ENCODE peak calls at places on chromosome 1, in nine cellular contexts. One of them, this sample, is unnamed.
A peak's percentile ranks its signal among the peaks of the same experiment; 100 is the strongest.

GRCh38 chr1:111769517-111770146 is 13.9 kb downstream of the DDX20 start:
- DNase-seq in left ventricle myocardium superior: no peak
- DNase-seq in naive thymus-derived CD8-positive, alpha-beta T cell: peak; percentile 31
- DNase-seq in GM04504: peak; percentile 40
- DNase-seq in CD4-positive, alpha-beta T cell: peak; percentile 25
- DNase-seq in Karpas-422: peak; percentile 91
- DNase-seq in T-cell: peak; percentile 40
- DNase-seq in NCI-H1694 treated with DMSO at 0.1 percent for 48 hours: peak; percentile 67
- DNase-seq in NCI-H1092 treated with DMSO at 0.1 percent for 48 hours: peak; percentile 51
- DNase-seq in this sample: peak; percentile 77

GRCh38 chr1:209433649-209434031 is 149.9 kb upstream of the CAMK1G start:
- DNase-seq in left ventricle myocardium superior: no peak
- DNase-seq in naive thymus-derived CD8-positive, alpha-beta T cell: no peak
- DNase-seq in GM04504: no peak
- DNase-seq in CD4-positive, alpha-beta T cell: no peak
- DNase-seq in Karpas-422: no peak
- DNase-seq in T-cell: no peak
- DNase-seq in NCI-H1694 treated with DMSO at 0.1 percent for 48 hours: no peak
- DNase-seq in NCI-H1092 treated with DMSO at 0.1 percent for 48 hours: no peak
- DNase-seq in this sample: no peak

GRCh38 chr1:5887436-5888290 is 104.6 kb downstream of the NPHP4 start:
- DNase-seq in left ventricle myocardium superior: no peak
- DNase-seq in naive thymus-derived CD8-positive, alpha-beta T cell: no peak
- DNase-seq in GM04504: no peak
- DNase-seq in CD4-positive, alpha-beta T cell: no peak
- DNase-seq in Karpas-422: no peak
- DNase-seq in T-cell: no peak
- DNase-seq in NCI-H1694 treated with DMSO at 0.1 percent for 48 hours: no peak
- DNase-seq in NCI-H1092 treated with DMSO at 0.1 percent for 48 hours: no peak
- DNase-seq in this sample: no peak

GRCh38 chr1:208564466-208564865 is 320.3 kb upstream of the PLXNA2 start:
- DNase-seq in left ventricle myocardium superior: no peak
- DNase-seq in naive thymus-derived CD8-positive, alpha-beta T cell: no peak
- DNase-seq in GM04504: no peak
- DNase-seq in CD4-positive, alpha-beta T cell: no peak
- DNase-seq in Karpas-422: no peak
- DNase-seq in T-cell: no peak
- DNase-seq in NCI-H1694 treated with DMSO at 0.1 percent for 48 hours: no peak
- DNase-seq in NCI-H1092 treated with DMSO at 0.1 percent for 48 hours: no peak
- DNase-seq in this sample: no peak

GRCh38 chr1:156709743-156710489 is 4.5 kb upstream of the CRABP2 start:
- DNase-seq in left ventricle myocardium superior: peak; percentile 77
- DNase-seq in naive thymus-derived CD8-positive, alpha-beta T cell: no peak
- DNase-seq in GM04504: no peak
- DNase-seq in CD4-positive, alpha-beta T cell: no peak
- DNase-seq in Karpas-422: no peak
- DNase-seq in T-cell: no peak
- DNase-seq in NCI-H1694 treated with DMSO at 0.1 percent for 48 hours: peak; percentile 83
- DNase-seq in NCI-H1092 treated with DMSO at 0.1 percent for 48 hours: peak; percentile 65
- DNase-seq in this sample: no peak

GRCh38 chr1:235933483-235934116 is 66.9 kb upstream of the LYST start:
- DNase-seq in left ventricle myocardium superior: peak; percentile 50
- DNase-seq in naive thymus-derived CD8-positive, alpha-beta T cell: no peak
- DNase-seq in GM04504: no peak
- DNase-seq in CD4-positive, alpha-beta T cell: no peak
- DNase-seq in Karpas-422: no peak
- DNase-seq in T-cell: no peak
- DNase-seq in NCI-H1694 treated with DMSO at 0.1 percent for 48 hours: no peak
- DNase-seq in NCI-H1092 treated with DMSO at 0.1 percent for 48 hours: no peak
- DNase-seq in this sample: peak; percentile 64

GRCh38 chr1:107787299-107787698 is 177.7 kb downstream of the VAV3 start:
- DNase-seq in left ventricle myocardium superior: no peak
- DNase-seq in naive thymus-derived CD8-positive, alpha-beta T cell: no peak
- DNase-seq in GM04504: no peak
- DNase-seq in CD4-positive, alpha-beta T cell: no peak
- DNase-seq in Karpas-422: peak; percentile 76
- DNase-seq in T-cell: no peak
- DNase-seq in NCI-H1694 treated with DMSO at 0.1 percent for 48 hours: no peak
- DNase-seq in NCI-H1092 treated with DMSO at 0.1 percent for 48 hours: peak; percentile 53
- DNase-seq in this sample: no peak

GRCh38 chr1:203084588-203085527 is 954 bp downstream of the MYOG start:
- DNase-seq in left ventricle myocardium superior: no peak
- DNase-seq in naive thymus-derived CD8-positive, alpha-beta T cell: no peak
- DNase-seq in GM04504: no peak
- DNase-seq in CD4-positive, alpha-beta T cell: no peak
- DNase-seq in Karpas-422: peak; percentile 91
- DNase-seq in T-cell: no peak
- DNase-seq in NCI-H1694 treated with DMSO at 0.1 percent for 48 hours: no peak
- DNase-seq in NCI-H1092 treated with DMSO at 0.1 percent for 48 hours: no peak
- DNase-seq in this sample: peak; percentile 64

GRCh38 chr1:209398330-209398991 is 185.1 kb upstream of the CAMK1G start:
- DNase-seq in left ventricle myocardium superior: peak; percentile 30
- DNase-seq in naive thymus-derived CD8-positive, alpha-beta T cell: no peak
- DNase-seq in GM04504: peak; percentile 91
- DNase-seq in CD4-positive, alpha-beta T cell: no peak
- DNase-seq in Karpas-422: no peak
- DNase-seq in T-cell: no peak
- DNase-seq in NCI-H1694 treated with DMSO at 0.1 percent for 48 hours: no peak
- DNase-seq in NCI-H1092 treated with DMSO at 0.1 percent for 48 hours: no peak
- DNase-seq in this sample: no peak

GRCh38 chr1:43247256-43247921 is 22.4 kb upstream of the TMEM125 start:
- DNase-seq in left ventricle myocardium superior: no peak
- DNase-seq in naive thymus-derived CD8-positive, alpha-beta T cell: no peak
- DNase-seq in GM04504: no peak
- DNase-seq in CD4-positive, alpha-beta T cell: no peak
- DNase-seq in Karpas-422: no peak
- DNase-seq in T-cell: no peak
- DNase-seq in NCI-H1694 treated with DMSO at 0.1 percent for 48 hours: no peak
- DNase-seq in NCI-H1092 treated with DMSO at 0.1 percent for 48 hours: no peak
- DNase-seq in this sample: no peak

GRCh38 chr1:71667224-71667623 is 586.4 kb upstream of the ZRANB2 start:
- DNase-seq in left ventricle myocardium superior: no peak
- DNase-seq in naive thymus-derived CD8-positive, alpha-beta T cell: no peak
- DNase-seq in GM04504: no peak
- DNase-seq in CD4-positive, alpha-beta T cell: no peak
- DNase-seq in Karpas-422: no peak
- DNase-seq in T-cell: no peak
- DNase-seq in NCI-H1694 treated with DMSO at 0.1 percent for 48 hours: peak; percentile 95
- DNase-seq in NCI-H1092 treated with DMSO at 0.1 percent for 48 hours: peak; percentile 60
- DNase-seq in this sample: no peak